ENCODE peak calls at places on chromosomes 16 and 17, in six cellular contexts. C is lung, W is left ventricle myocardium inferior, E is AG09319, V is pancreas, Y is IMR-90. J is an unnamed sample.

GRCh38 chr17:18129041-18129502 is 20.5 kb downstream of the MYO15A start:
- DNase-seq in C (peak; percentile 75), W (no peak), E (no peak), V (no peak), Y (peak; percentile 68), J (no peak)

GRCh38 chr16:65121870-65122723 is at the start of gene CDH11:
- DNase-seq in C (peak; percentile 39), W (peak; percentile 60), E (peak; percentile 87), V (peak; percentile 58), Y (peak; percentile 82), J (no peak)

GRCh38 chr16:28842696-28843095 is 3.5 kb downstream of the TUFM start:
- DNase-seq in C (no peak), W (no peak), E (no peak), V (no peak), Y (no peak), J (no peak)

GRCh38 chr16:73154063-73154870 is 106.3 kb upstream of the ZFHX3 start:
- DNase-seq in C (no peak), W (peak; percentile 48), E (no peak), V (no peak), Y (no peak), J (peak; percentile 88)

GRCh38 chr17:49995055-49995738 is at the start of gene DLX3:
- DNase-seq in C (peak; percentile 73), W (peak; percentile 63), E (peak; percentile 24), V (peak; percentile 82), Y (peak; percentile 62), J (no peak)

GRCh38 chr16:84247844-84248243 is 8.0 kb upstream of the KCNG4 start:
- DNase-seq in C (no peak), W (no peak), E (no peak), V (no peak), Y (peak; percentile 3), J (no peak)

GRCh38 chr16:48383877-48384304 is 1.3 kb downstream of the SIAH1 start:
- DNase-seq in C (no peak), W (no peak), E (no peak), V (no peak), Y (no peak), J (no peak)

GRCh38 chr17:74332017-74332650 is 6.1 kb downstream of the KIF19 start:
- DNase-seq in C (no peak), W (no peak), E (no peak), V (no peak), Y (no peak), J (no peak)

GRCh38 chr16:79170565-79171242 is 429.8 kb downstream of the MAF start:
- DNase-seq in C (peak; percentile 47), W (no peak), E (no peak), V (no peak), Y (no peak), J (peak; percentile 94)

GRCh38 chr17:32305049-32305448 is 36.9 kb downstream of the C17orf75 start:
- DNase-seq in C (no peak), W (no peak), E (no peak), V (no peak), Y (no peak), J (no peak)

GRCh38 chr16:89383095-89384003 is 107.0 kb downstream of the ANKRD11 start:
- DNase-seq in C (peak; percentile 62), W (peak; percentile 49), E (no peak), V (no peak), Y (peak; percentile 47), J (no peak)

GRCh38 chr16:26554030-26554429 is 512.7 kb upstream of the C16orf82 start:
- DNase-seq in C (no peak), W (no peak), E (no peak), V (no peak), Y (no peak), J (no peak)

GRCh38 chr17:51435641-51436091 is 175.3 kb downstream of the UTP18 start:
- DNase-seq in C (peak; percentile 59), W (peak; percentile 20), E (no peak), V (peak; percentile 75), Y (peak; percentile 4), J (no peak)
- TF ChIP-seq CTCF in C (no peak), W (peak; percentile 39), E (no peak), V (peak; percentile 55), Y (peak; percentile 14), J (peak; percentile 21)

GRCh38 chr17:8223356-8224063 is 13.1 kb upstream of the AURKB start:
- DNase-seq in C (peak; percentile 68), W (peak; percentile 73), E (no peak), V (peak; percentile 79), Y (peak; percentile 47), J (no peak)
- TF ChIP-seq CTCF in C (no peak), W (peak; percentile 19), E (peak; percentile 33), V (no peak), Y (peak; percentile 34), J (peak; percentile 24)

GRCh38 chr17:77478899-77479298 is 338.1 kb downstream of the SEC14L1 start:
- DNase-seq in C (peak; percentile 45), W (no peak), E (no peak), V (no peak), Y (no peak), J (no peak)

GRCh38 chr17:77480509-77481215 is 339.9 kb downstream of the SEC14L1 start:
- DNase-seq in C (no peak), W (no peak), E (no peak), V (no peak), Y (no peak), J (no peak)

GRCh38 chr17:77478281-77478680 is 337.5 kb downstream of the SEC14L1 start:
- DNase-seq in C (no peak), W (no peak), E (no peak), V (no peak), Y (no peak), J (no peak)

GRCh38 chr17:77479817-77480508 is 339.2 kb downstream of the SEC14L1 start:
- DNase-seq in C (no peak), W (no peak), E (no peak), V (no peak), Y (peak; percentile 34), J (no peak)

DNA sequence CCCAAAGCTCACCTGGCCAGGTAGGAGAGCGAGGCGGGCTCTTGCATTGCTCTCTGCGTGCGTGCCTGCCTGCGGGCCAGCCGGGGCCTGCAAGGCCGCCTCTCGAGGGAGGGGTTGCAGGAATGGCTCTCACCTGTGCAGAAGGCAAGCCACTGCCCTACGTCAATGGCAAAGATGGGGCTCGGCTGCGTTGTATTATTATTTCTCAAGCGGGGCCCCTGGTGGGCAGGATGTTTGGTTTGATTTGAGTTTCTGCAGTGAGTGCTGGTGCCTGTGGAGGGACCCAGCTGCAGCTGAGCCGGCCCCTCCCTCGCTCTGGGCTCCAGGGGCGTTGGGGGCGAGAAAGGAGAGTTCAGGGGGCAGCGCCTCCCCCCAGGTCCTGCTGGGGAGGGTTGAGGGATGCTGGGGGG is 338.6 kb downstream of the SEC14L1 start:
- DNase-seq in C (no peak), W (no peak), E (no peak), V (no peak), Y (no peak), J (no peak)
- TF ChIP-seq CTCF in C (no peak), W (no peak), E (no peak), V (no peak), Y (no peak), J (no peak)

GRCh38 chr16:55368205-55368604 is 44.2 kb downstream of the IRX6 start:
- DNase-seq in C (no peak), W (no peak), E (no peak), V (no peak), Y (no peak), J (no peak)

GRCh38 chr16:55373489-55373832 is 49.5 kb downstream of the IRX6 start:
- DNase-seq in C (no peak), W (no peak), E (no peak), V (no peak), Y (no peak), J (no peak)

GRCh38 chr16:55372792-55373488 is 48.9 kb downstream of the IRX6 start:
- DNase-seq in C (no peak), W (peak; percentile 29), E (no peak), V (no peak), Y (no peak), J (no peak)

GRCh38 chr16:55369151-55369550 is 45.1 kb downstream of the IRX6 start:
- DNase-seq in C (no peak), W (no peak), E (no peak), V (no peak), Y (no peak), J (no peak)

DNA sequence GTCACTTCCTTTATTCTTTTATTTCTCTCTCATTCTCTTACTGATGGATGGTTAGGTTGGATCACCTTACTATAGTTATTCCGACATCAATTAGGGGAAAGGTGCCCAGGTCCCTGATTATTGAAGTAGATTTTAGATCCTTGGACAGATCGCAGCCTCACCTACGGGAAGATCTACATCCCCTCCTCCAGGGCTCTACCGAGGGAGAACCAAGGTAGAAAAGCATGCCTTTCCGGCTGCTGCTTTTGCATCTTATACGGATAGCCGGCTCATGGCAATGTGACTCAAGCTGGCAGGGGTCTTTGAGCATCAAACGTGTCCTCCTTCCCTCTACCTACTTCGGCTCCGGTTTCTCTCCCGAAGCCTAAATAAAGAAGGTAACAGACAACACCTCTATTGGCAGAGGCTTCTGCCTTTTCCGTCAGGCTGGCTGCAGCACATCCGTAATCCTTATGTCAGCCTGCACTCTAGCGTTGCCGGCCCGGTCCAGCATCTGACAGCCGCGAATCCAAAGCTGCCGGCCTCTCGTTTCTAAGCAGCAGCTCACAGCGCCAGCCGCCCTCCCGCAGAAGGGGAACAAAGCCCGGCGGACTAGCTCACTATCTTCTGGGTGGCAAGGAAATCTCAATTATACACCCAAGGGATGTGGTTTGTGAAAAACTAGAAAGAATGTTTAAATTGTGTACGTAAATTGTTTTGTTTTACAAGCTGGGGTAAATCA is 46.9 kb downstream of the IRX6 start:
- DNase-seq in C (peak; percentile 50), W (peak; percentile 75), E (no peak), V (peak; percentile 68), Y (peak; percentile 8), J (no peak)
- TF ChIP-seq CTCF in C (peak; percentile 11), W (peak; percentile 69), E (peak; percentile 57), V (no peak), Y (peak; percentile 37), J (no peak)

DNA sequence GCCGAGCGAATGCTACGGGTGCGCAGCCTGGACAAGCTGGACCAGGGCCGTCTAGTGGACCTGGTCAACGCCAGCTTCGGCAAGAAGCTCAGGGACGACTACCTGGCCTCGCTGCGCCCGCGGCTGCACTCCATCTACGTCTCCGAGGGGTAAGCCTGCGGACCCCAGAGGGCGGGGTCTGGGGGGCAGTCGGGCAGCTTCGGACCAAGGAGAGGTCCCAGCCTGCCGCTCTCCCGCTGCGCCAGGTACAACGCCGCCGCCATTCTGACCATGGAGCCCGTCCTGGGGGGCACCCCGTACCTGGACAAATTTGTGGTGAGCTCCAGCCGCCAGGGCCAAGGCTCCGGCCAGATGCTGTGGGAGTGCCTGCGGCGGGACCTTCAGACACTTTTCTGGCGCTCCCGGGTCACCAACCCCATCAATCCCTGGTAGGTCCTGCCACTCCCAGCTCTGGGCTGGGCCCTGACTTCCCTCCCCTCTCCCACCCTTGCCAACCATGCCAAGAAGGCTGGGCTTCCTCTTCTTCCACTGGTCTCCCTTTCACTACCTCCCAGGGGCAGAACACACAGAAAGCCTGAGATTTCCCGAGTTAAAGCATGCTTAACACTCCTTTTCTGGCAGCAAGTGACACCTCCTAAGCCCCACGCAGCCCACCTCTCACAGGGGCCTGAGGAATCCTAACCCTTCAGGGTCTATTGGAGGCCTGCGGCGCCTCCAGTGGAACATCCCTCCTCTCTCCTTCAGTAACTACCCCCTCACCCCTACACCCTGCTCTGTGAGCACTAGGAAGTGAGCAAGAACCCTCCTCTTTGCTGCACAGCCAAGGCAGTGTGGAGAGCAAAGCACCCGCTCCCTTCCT is 3.2 kb downstream of the NAGS start:
- DNase-seq in C (no peak), W (peak; percentile 33), E (no peak), V (peak; percentile 72), Y (no peak), J (peak; percentile 49)
- TF ChIP-seq CTCF in C (no peak), W (no peak), E (no peak), V (peak; percentile 3), Y (no peak), J (peak; percentile 12)